ENCODE peak calls at places on chromosomes 6 and 20, in seven cellular contexts. One of them, this sample, is unnamed.
A peak's percentile ranks its signal among the peaks of the same experiment; 100 is the strongest.

GRCh38 chr20:57977588-57977987 is 250.9 kb downstream of the ANKRD60 start:
- DNase-seq in GM23248: no peak
- DNase-seq in hepatocyte: no peak
- DNase-seq in PC-3: no peak
- DNase-seq in HCT116: no peak
- DNase-seq in MM.1S: no peak
- DNase-seq in GM23338: no peak
- DNase-seq in this sample: no peak

GRCh38 chr6:57242505-57242904 is 20.4 kb upstream of the RAB23 start:
- DNase-seq in GM23248: peak; percentile 95
- DNase-seq in hepatocyte: peak; percentile 60
- DNase-seq in PC-3: peak; percentile 66
- DNase-seq in HCT116: no peak
- DNase-seq in MM.1S: no peak
- DNase-seq in GM23338: no peak
- DNase-seq in this sample: peak; percentile 71

GRCh38 chr6:106223300-106223930 is 102.1 kb downstream of the ATG5 start:
- DNase-seq in GM23248: peak; percentile 83
- DNase-seq in hepatocyte: peak; percentile 81
- DNase-seq in PC-3: peak; percentile 81
- DNase-seq in HCT116: peak; percentile 72
- DNase-seq in MM.1S: peak; percentile 87
- DNase-seq in GM23338: peak; percentile 82
- DNase-seq in this sample: peak; percentile 49

GRCh38 chr6:91299544-91300491 is 712.9 kb upstream of the MAP3K7 start:
- DNase-seq in GM23248: no peak
- DNase-seq in hepatocyte: peak; percentile 49
- DNase-seq in PC-3: peak; percentile 9
- DNase-seq in HCT116: no peak
- DNase-seq in MM.1S: no peak
- DNase-seq in GM23338: peak; percentile 78
- DNase-seq in this sample: no peak

GRCh38 chr6:2183235-2183634 is 62.2 kb downstream of the GMDS start:
- DNase-seq in GM23248: no peak
- DNase-seq in hepatocyte: no peak
- DNase-seq in PC-3: no peak
- DNase-seq in HCT116: no peak
- DNase-seq in MM.1S: no peak
- DNase-seq in GM23338: no peak
- DNase-seq in this sample: no peak

GRCh38 chr6:168345896-168346754 is 26.5 kb upstream of the DACT2 start:
- DNase-seq in GM23248: no peak
- DNase-seq in hepatocyte: no peak
- DNase-seq in PC-3: no peak
- DNase-seq in HCT116: no peak
- DNase-seq in MM.1S: no peak
- DNase-seq in GM23338: no peak
- DNase-seq in this sample: no peak

GRCh38 chr6:108742041-108742440 is 106.2 kb upstream of the ARMC2 start:
- DNase-seq in GM23248: no peak
- DNase-seq in hepatocyte: no peak
- DNase-seq in PC-3: peak; percentile 46
- DNase-seq in HCT116: no peak
- DNase-seq in MM.1S: no peak
- DNase-seq in GM23338: no peak
- DNase-seq in this sample: peak; percentile 50

GRCh38 chr20:8481636-8482035 is 349.6 kb downstream of the PLCB1 start:
- DNase-seq in GM23248: peak; percentile 34
- DNase-seq in hepatocyte: no peak
- DNase-seq in PC-3: no peak
- DNase-seq in HCT116: no peak
- DNase-seq in MM.1S: no peak
- DNase-seq in GM23338: no peak
- DNase-seq in this sample: no peak

GRCh38 chr6:139165324-139165723 is 30.4 kb downstream of the HECA start:
- DNase-seq in GM23248: no peak
- DNase-seq in hepatocyte: no peak
- DNase-seq in PC-3: no peak
- DNase-seq in HCT116: no peak
- DNase-seq in MM.1S: no peak
- DNase-seq in GM23338: no peak
- DNase-seq in this sample: no peak

GRCh38 chr6:36339156-36339555 is 2.5 kb upstream of the BNIP5 start:
- DNase-seq in GM23248: no peak
- DNase-seq in hepatocyte: no peak
- DNase-seq in PC-3: no peak
- DNase-seq in HCT116: no peak
- DNase-seq in MM.1S: no peak
- DNase-seq in GM23338: no peak
- DNase-seq in this sample: no peak

GRCh38 chr6:4800662-4801061 is 24.5 kb downstream of the CDYL start:
- DNase-seq in GM23248: no peak
- DNase-seq in hepatocyte: no peak
- DNase-seq in PC-3: no peak
- DNase-seq in HCT116: no peak
- DNase-seq in MM.1S: no peak
- DNase-seq in GM23338: no peak
- DNase-seq in this sample: no peak

GRCh38 chr6:73028124-73028766 is 197.1 kb downstream of the KHDC1L start:
- DNase-seq in GM23248: no peak
- DNase-seq in hepatocyte: no peak
- DNase-seq in PC-3: no peak
- DNase-seq in HCT116: no peak
- DNase-seq in MM.1S: no peak
- DNase-seq in GM23338: peak; percentile 75
- DNase-seq in this sample: no peak

GRCh38 chr20:43334080-43334479 is 123.6 kb upstream of the SRSF6 start:
- DNase-seq in GM23248: no peak
- DNase-seq in hepatocyte: no peak
- DNase-seq in PC-3: no peak
- DNase-seq in HCT116: no peak
- DNase-seq in MM.1S: no peak
- DNase-seq in GM23338: no peak
- DNase-seq in this sample: no peak

GRCh38 chr6:88455317-88455716 is 289.2 kb upstream of the CNR1 start:
- DNase-seq in GM23248: no peak
- DNase-seq in hepatocyte: no peak
- DNase-seq in PC-3: no peak
- DNase-seq in HCT116: no peak
- DNase-seq in MM.1S: no peak
- DNase-seq in GM23338: no peak
- DNase-seq in this sample: no peak

GRCh38 chr6:40321616-40322015 is 265.5 kb downstream of the LRFN2 start:
- DNase-seq in GM23248: no peak
- DNase-seq in hepatocyte: no peak
- DNase-seq in PC-3: no peak
- DNase-seq in HCT116: no peak
- DNase-seq in MM.1S: no peak
- DNase-seq in GM23338: no peak
- DNase-seq in this sample: no peak

GRCh38 chr6:82741325-82741995 is 324.2 kb downstream of the UBE3D start:
- DNase-seq in GM23248: peak; percentile 68
- DNase-seq in hepatocyte: no peak
- DNase-seq in PC-3: no peak
- DNase-seq in HCT116: no peak
- DNase-seq in MM.1S: no peak
- DNase-seq in GM23338: no peak
- DNase-seq in this sample: no peak

GRCh38 chr6:27617700-27618689 is 145.1 kb upstream of the ZNF184 start:
- DNase-seq in GM23248: peak; percentile 64
- DNase-seq in hepatocyte: peak; percentile 65
- DNase-seq in PC-3: peak; percentile 73
- DNase-seq in HCT116: peak; percentile 62
- DNase-seq in MM.1S: no peak
- DNase-seq in GM23338: peak; percentile 78
- DNase-seq in this sample: peak; percentile 60

GRCh38 chr20:44656447-44656846 is 4.9 kb upstream of the ADA start:
- DNase-seq in GM23248: no peak
- DNase-seq in hepatocyte: no peak
- DNase-seq in PC-3: no peak
- DNase-seq in HCT116: no peak
- DNase-seq in MM.1S: no peak
- DNase-seq in GM23338: peak; percentile 29
- DNase-seq in this sample: no peak

GRCh38 chr20:8144282-8145245 is 12.5 kb downstream of the PLCB1 start:
- DNase-seq in GM23248: peak; percentile 65
- DNase-seq in hepatocyte: no peak
- DNase-seq in PC-3: peak; percentile 43
- DNase-seq in HCT116: no peak
- DNase-seq in MM.1S: no peak
- DNase-seq in GM23338: peak; percentile 8
- DNase-seq in this sample: no peak

GRCh38 chr6:108966855-108967755 is 118.9 kb downstream of the ARMC2 start:
- DNase-seq in GM23248: peak; percentile 43
- DNase-seq in hepatocyte: peak; percentile 55
- DNase-seq in PC-3: peak; percentile 63
- DNase-seq in HCT116: peak; percentile 7
- DNase-seq in MM.1S: no peak
- DNase-seq in GM23338: peak; percentile 60
- DNase-seq in this sample: peak; percentile 77

GRCh38 chr6:162637317-162637716 is 90.2 kb downstream of the PRKN start:
- DNase-seq in GM23248: no peak
- DNase-seq in hepatocyte: no peak
- DNase-seq in PC-3: no peak
- DNase-seq in HCT116: no peak
- DNase-seq in MM.1S: no peak
- DNase-seq in GM23338: no peak
- DNase-seq in this sample: no peak

GRCh38 chr20:33127422-33128097 is 40.4 kb upstream of the BPIFA2 start:
- DNase-seq in GM23248: no peak
- DNase-seq in hepatocyte: no peak
- DNase-seq in PC-3: no peak
- DNase-seq in HCT116: no peak
- DNase-seq in MM.1S: no peak
- DNase-seq in GM23338: no peak
- DNase-seq in this sample: no peak

GRCh38 chr6:82088978-82089855 is 158.3 kb downstream of the IBTK start:
- DNase-seq in GM23248: no peak
- DNase-seq in hepatocyte: no peak
- DNase-seq in PC-3: no peak
- DNase-seq in HCT116: no peak
- DNase-seq in MM.1S: no peak
- DNase-seq in GM23338: no peak
- DNase-seq in this sample: no peak

GRCh38 chr6:17820055-17820454 is 113.3 kb upstream of the NUP153 start:
- DNase-seq in GM23248: no peak
- DNase-seq in hepatocyte: no peak
- DNase-seq in PC-3: peak; percentile 14
- DNase-seq in HCT116: no peak
- DNase-seq in MM.1S: no peak
- DNase-seq in GM23338: peak; percentile 39
- DNase-seq in this sample: no peak

GRCh38 chr6:43285415-43285814 is 12.6 kb upstream of the SLC22A7 start:
- DNase-seq in GM23248: peak; percentile 22
- DNase-seq in hepatocyte: no peak
- DNase-seq in PC-3: no peak
- DNase-seq in HCT116: no peak
- DNase-seq in MM.1S: no peak
- DNase-seq in GM23338: peak; percentile 55
- DNase-seq in this sample: no peak

GRCh38 chr6:73309784-73310502 is 44.1 kb downstream of the DPPA5 start:
- DNase-seq in GM23248: peak; percentile 75
- DNase-seq in hepatocyte: peak; percentile 77
- DNase-seq in PC-3: peak; percentile 59
- DNase-seq in HCT116: peak; percentile 54
- DNase-seq in MM.1S: peak; percentile 69
- DNase-seq in GM23338: peak; percentile 69
- DNase-seq in this sample: peak; percentile 57

GRCh38 chr6:36245572-36246031 is 24.3 kb upstream of the PNPLA1 start:
- DNase-seq in GM23248: no peak
- DNase-seq in hepatocyte: peak; percentile 32
- DNase-seq in PC-3: no peak
- DNase-seq in HCT116: no peak
- DNase-seq in MM.1S: no peak
- DNase-seq in GM23338: peak; percentile 77
- DNase-seq in this sample: no peak

DNA sequence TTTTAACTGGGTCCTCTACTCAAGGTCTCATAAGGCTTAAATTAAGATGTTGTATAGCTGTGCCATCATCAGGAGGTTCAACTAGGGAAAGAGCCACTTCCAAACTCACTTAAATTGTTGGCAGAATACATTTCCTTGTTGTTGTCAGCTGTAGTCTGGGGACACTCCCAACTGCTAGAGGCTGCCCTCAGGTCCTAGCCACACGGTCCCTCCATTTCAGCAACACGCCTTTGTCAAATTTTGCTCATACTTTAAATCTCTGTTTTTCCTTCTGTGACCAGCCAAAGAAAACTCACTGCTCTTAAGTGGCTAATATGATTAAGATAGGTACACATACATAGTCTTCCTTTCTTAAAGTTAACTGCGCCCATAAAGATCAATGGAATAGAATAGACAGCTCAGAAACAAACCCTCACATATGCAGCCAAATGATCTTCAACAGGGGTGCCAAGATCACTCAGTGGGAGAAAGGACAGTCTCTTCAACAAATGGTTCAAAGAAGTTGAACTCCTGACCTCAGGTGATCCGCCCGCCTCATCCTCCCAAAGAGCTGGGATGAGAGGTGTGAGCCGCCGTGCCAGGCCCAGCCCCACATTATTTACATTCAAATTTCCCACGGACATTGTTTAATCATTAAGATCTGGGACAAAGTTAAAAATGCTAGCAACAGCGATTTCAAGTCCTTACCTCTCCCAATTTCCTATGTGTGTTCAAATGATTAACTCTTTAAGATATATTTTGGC is 76.4 kb upstream of the ELOVL5 start:
- DNase-seq in GM23248: no peak
- DNase-seq in hepatocyte: no peak
- DNase-seq in PC-3: no peak
- DNase-seq in HCT116: no peak
- DNase-seq in MM.1S: no peak
- DNase-seq in GM23338: no peak
- DNase-seq in this sample: no peak
- H3K9me2 ChIP-seq in GM23248: no peaks in the 10 kb centered on the region
- H3K9me2 ChIP-seq in hepatocyte: no peaks in the 10 kb centered on the region
- H3K9me2 ChIP-seq in PC-3: no peaks in the 10 kb centered on the region
- H3K9me2 ChIP-seq in HCT116: no peaks in the 10 kb centered on the region
- H3K9me2 ChIP-seq in MM.1S: no peaks in the 10 kb centered on the region
- H3K9me2 ChIP-seq in GM23338: peaks cover 2% of the 10 kb centered on the region
- H3K9me2 ChIP-seq in this sample: no peaks in the 10 kb centered on the region

GRCh38 chr6:22057962-22058361 is 238.9 kb downstream of the PRL start:
- DNase-seq in GM23248: peak; percentile 37
- DNase-seq in hepatocyte: no peak
- DNase-seq in PC-3: no peak
- DNase-seq in HCT116: no peak
- DNase-seq in MM.1S: no peak
- DNase-seq in GM23338: no peak
- DNase-seq in this sample: no peak
- TF ChIP-seq EZH2 in GM23248: no peak
- TF ChIP-seq EZH2 in hepatocyte: no peak
- TF ChIP-seq EZH2 in PC-3: no peak
- TF ChIP-seq EZH2 in HCT116: no peak
- TF ChIP-seq EZH2 in MM.1S: no peak
- TF ChIP-seq EZH2 in GM23338: no peak
- TF ChIP-seq EZH2 in this sample: no peak

GRCh38 chr6:21597706-21598273 is 4.2 kb downstream of the SOX4 start:
- DNase-seq in GM23248: peak; percentile 61
- DNase-seq in hepatocyte: no peak
- DNase-seq in PC-3: peak; percentile 32
- DNase-seq in HCT116: no peak
- DNase-seq in MM.1S: no peak
- DNase-seq in GM23338: no peak
- DNase-seq in this sample: no peak
- H3K4me3 ChIP-seq in GM23248: peak overlapping the region; percentile 88
- H3K4me3 ChIP-seq in hepatocyte: peak overlapping the region; percentile 59
- H3K4me3 ChIP-seq in PC-3: peak overlapping the region; percentile 99
- H3K4me3 ChIP-seq in HCT116: no peak overlapping the region
- H3K4me3 ChIP-seq in MM.1S: no peak overlapping the region
- H3K4me3 ChIP-seq in GM23338: peak overlapping the region; percentile 75
- H3K4me3 ChIP-seq in this sample: peak overlapping the region; percentile 98

GRCh38 chr6:3237761-3238662 is 10.6 kb upstream of the TUBB2B start:
- DNase-seq in GM23248: no peak
- DNase-seq in hepatocyte: no peak
- DNase-seq in PC-3: no peak
- DNase-seq in HCT116: no peak
- DNase-seq in MM.1S: peak; percentile 75
- DNase-seq in GM23338: no peak
- DNase-seq in this sample: no peak
- H3K9me2 ChIP-seq in GM23248: no peaks in the 10 kb centered on the region
- H3K9me2 ChIP-seq in hepatocyte: no peaks in the 10 kb centered on the region
- H3K9me2 ChIP-seq in PC-3: no peaks in the 10 kb centered on the region
- H3K9me2 ChIP-seq in HCT116: no peaks in the 10 kb centered on the region
- H3K9me2 ChIP-seq in MM.1S: no peaks in the 10 kb centered on the region
- H3K9me2 ChIP-seq in GM23338: no peaks in the 10 kb centered on the region
- H3K9me2 ChIP-seq in this sample: no peaks in the 10 kb centered on the region